ENCODE peak calls at places on chromosome 10, in four cellular contexts. V is GM12878, P is GM12891, A is K562. F is an unnamed sample.

GRCh38 chr10:78717200-78717599 is 351.6 kb upstream of the ZMIZ1 start:
- DNase-seq in V (no peak), P (no peak), A (no peak), F (no peak)

GRCh38 chr10:48451969-48452878 is 145.7 kb downstream of the MAPK8 start:
- DNase-seq in V (no peak), A (no peak), P (no peak), F (no peak)

GRCh38 chr10:132929953-132930640 is 12.3 kb downstream of the CFAP46 start:
- DNase-seq in P (no peak), A (no peak), V (peak; percentile 43), F (peak; percentile 34)

GRCh38 chr10:75428434-75429158 is 2.8 kb upstream of the LRMDA start:
- DNase-seq in A (peak; percentile 32), P (no peak), V (peak; percentile 16), F (peak; percentile 63)

GRCh38 chr10:909831-910230 is 21.7 kb downstream of the LARP4B start:
- DNase-seq in P (no peak), A (no peak), V (no peak), F (no peak)

GRCh38 chr10:69403519-69403918 is 13.2 kb downstream of the TACR2 start:
- DNase-seq in A (no peak), V (no peak), P (no peak), F (no peak)

GRCh38 chr10:122567056-122567660 is 6.6 kb downstream of the DMBT1 start:
- DNase-seq in V (no peak), P (peak; percentile 24), A (peak; percentile 43), F (no peak)

GRCh38 chr10:44281089-44281613 is 103.7 kb downstream of the CXCL12 start:
- DNase-seq in V (no peak), P (no peak), A (no peak), F (no peak)

GRCh38 chr10:131048595-131048994 is 262.9 kb downstream of the TCERG1L start:
- DNase-seq in P (no peak), V (no peak), A (no peak), F (no peak)

GRCh38 chr10:79159785-79160184 is 91.0 kb downstream of the ZMIZ1 start:
- DNase-seq in V (no peak), A (no peak), P (no peak), F (no peak)

GRCh38 chr10:133230387-133231195 is 574 bp downstream of the UTF1 start:
- DNase-seq in A (peak; percentile 49), P (no peak), V (no peak), F (peak; percentile 75)

GRCh38 chr10:100828744-100829102 is 83.3 kb downstream of the PAX2 start:
- DNase-seq in P (no peak), V (no peak), A (peak; percentile 69), F (no peak)

GRCh38 chr10:21758239-21758638 is 224.2 kb downstream of the MLLT10 start:
- DNase-seq in A (no peak), V (no peak), P (no peak), F (no peak)

GRCh38 chr10:80414126-80414898 is 6.0 kb downstream of the PRXL2A start:
- DNase-seq in V (no peak), P (no peak), A (peak; percentile 66), F (no peak)

GRCh38 chr10:100970914-100971811 is 1.9 kb downstream of the SEMA4G start:
- DNase-seq in V (no peak), A (no peak), P (no peak), F (no peak)

GRCh38 chr10:16779375-16779774 is 37.8 kb downstream of the RSU1 start:
- DNase-seq in A (no peak), V (no peak), P (no peak), F (no peak)

GRCh38 chr10:114068054-114068707 is 24.5 kb downstream of the ADRB1 start:
- DNase-seq in P (no peak), A (no peak), V (no peak), F (no peak)

GRCh38 chr10:106716375-106716774 is 448.1 kb downstream of the SORCS1 start:
- DNase-seq in A (no peak), V (no peak), P (no peak), F (no peak)

GRCh38 chr10:33703897-33704825 is 369.7 kb upstream of the NRP1 start:
- DNase-seq in P (no peak), A (no peak), V (no peak), F (no peak)

GRCh38 chr10:24417053-24417452 is 208.1 kb downstream of the KIAA1217 start:
- DNase-seq in A (no peak), P (no peak), V (no peak), F (no peak)

GRCh38 chr10:112160834-112161233 is 22.7 kb downstream of the GPAM start:
- DNase-seq in V (no peak), P (no peak), A (no peak), F (no peak)

GRCh38 chr10:113020425-113020753 is 70.3 kb downstream of the TCF7L2 start:
- DNase-seq in V (no peak), A (no peak), P (no peak), F (no peak)

GRCh38 chr10:79137826-79138225 is 69.1 kb downstream of the ZMIZ1 start:
- DNase-seq in P (peak; percentile 83), A (no peak), V (peak; percentile 26), F (peak; percentile 67)

GRCh38 chr10:37675449-37675848 is 182.0 kb downstream of the ZNF248 start:
- DNase-seq in A (no peak), P (no peak), V (no peak), F (no peak)

GRCh38 chr10:84540022-84540616 is 211.7 kb downstream of the CCSER2 start:
- DNase-seq in A (no peak), P (no peak), V (no peak), F (no peak)

GRCh38 chr10:20598590-20598989 is 298.5 kb downstream of the NEBL start:
- DNase-seq in P (no peak), A (no peak), V (no peak), F (no peak)

GRCh38 chr10:61565819-61566560 is 96.7 kb upstream of the CABCOCO1 start:
- DNase-seq in V (no peak), A (no peak), P (no peak), F (no peak)

GRCh38 chr10:89419548-89419947 is 5.2 kb downstream of the IFIT5 start:
- DNase-seq in A (no peak), V (no peak), P (no peak), F (no peak)

GRCh38 chr10:30804478-30805055 is 175.0 kb upstream of the LYZL2 start:
- DNase-seq in V (no peak), A (no peak), P (no peak), F (no peak)

GRCh38 chr10:58675321-58675720 is 162.6 kb downstream of the BICC1 start:
- DNase-seq in A (no peak), P (no peak), V (no peak), F (no peak)

GRCh38 chr10:130491698-130492050 is 355.5 kb downstream of the GLRX3 start:
- DNase-seq in A (no peak), V (no peak), P (no peak), F (no peak)

GRCh38 chr10:24974978-24975377 is 22.6 kb upstream of the PRTFDC1 start:
- DNase-seq in P (no peak), A (no peak), V (no peak), F (no peak)

GRCh38 chr10:12844796-12845524 is 156.6 kb downstream of the CCDC3 start:
- DNase-seq in P (no peak), V (no peak), A (no peak), F (no peak)

GRCh38 chr10:59892697-59893096 is 13.7 kb downstream of the CCDC6 start:
- DNase-seq in V (no peak), P (no peak), A (peak; percentile 53), F (no peak)

GRCh38 chr10:68153473-68154210 is 44.4 kb downstream of the MYPN start:
- DNase-seq in P (no peak), V (no peak), A (no peak), F (no peak)

GRCh38 chr10:62779487-62780248 is 24.9 kb upstream of the ADO start:
- DNase-seq in P (no peak), V (peak; percentile 84), A (no peak), F (no peak)
- TF ChIP-seq SPI1 in P (no peak), V (no peak), A (no peak), F (no peak)

DNA sequence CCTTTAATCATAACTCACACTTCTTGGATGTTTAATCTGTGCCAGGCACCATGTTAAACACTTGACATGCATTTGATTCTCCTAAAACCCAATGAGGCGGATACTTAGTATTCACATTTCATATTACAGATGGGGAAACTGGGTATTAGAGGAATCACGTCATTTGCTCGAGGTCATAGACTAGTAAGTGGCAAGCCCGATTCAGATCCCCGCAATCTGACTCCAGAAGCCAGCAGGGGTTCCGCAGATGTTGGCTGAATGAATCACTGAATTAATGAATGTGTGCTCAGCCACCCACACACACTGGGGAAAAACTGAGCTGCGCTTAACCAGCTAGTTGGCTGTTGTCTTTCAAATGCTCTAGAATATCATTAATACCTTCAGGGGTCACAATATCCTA is 22.5 kb upstream of the ENO4 start:
- DNase-seq in A (no peak), P (no peak), V (no peak), F (no peak)
- TF ChIP-seq SPI1 in A (no peak), P (no peak), V (no peak), F (no peak)

DNA sequence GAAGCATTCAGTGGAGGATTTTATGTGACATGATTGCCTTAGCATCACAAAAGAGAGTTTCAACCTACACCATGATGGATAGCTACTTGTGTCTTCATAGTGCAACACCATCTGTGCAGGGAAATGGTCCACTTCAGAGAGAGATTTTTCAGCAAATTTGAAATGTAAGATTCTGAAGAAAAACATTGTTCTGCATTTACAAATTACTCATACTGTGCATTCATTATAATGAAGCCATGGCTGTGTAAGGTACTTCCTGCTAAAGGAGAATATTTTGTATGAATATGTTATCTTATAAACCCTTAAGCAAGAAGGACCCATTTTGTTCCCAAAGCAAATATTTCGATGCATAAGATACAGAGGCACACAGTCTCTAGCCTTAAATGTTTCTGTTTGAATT is 30.7 kb upstream of the PFKP start:
- DNase-seq in A (no peak), V (no peak), P (no peak), F (no peak)
- TF ChIP-seq SPI1 in A (no peak), V (no peak), P (no peak), F (no peak)

GRCh38 chr10:95559466-95559865 is 1.7 kb downstream of the SORBS1 start:
- DNase-seq in P (no peak), A (no peak), V (no peak), F (no peak)

GRCh38 chr10:95562326-95562725 is 1.2 kb upstream of the SORBS1 start:
- DNase-seq in P (no peak), V (no peak), A (no peak), F (no peak)

GRCh38 chr10:95561200-95562177 is at the start of gene SORBS1:
- DNase-seq in V (peak; percentile 52), P (peak; percentile 96), A (peak; percentile 94), F (peak; percentile 77)

GRCh38 chr10:95558593-95559320 is 2.4 kb downstream of the SORBS1 start:
- DNase-seq in A (no peak), P (no peak), V (no peak), F (no peak)

GRCh38 chr10:95560288-95561199 is 627 bp downstream of the SORBS1 start:
- DNase-seq in P (peak; percentile 60), A (peak; percentile 28), V (no peak), F (no peak)
- TF ChIP-seq SPI1 in P (no peak), A (no peak), V (no peak), F (no peak)

GRCh38 chr10:102537367-102537766 is 33.6 kb downstream of the SUFU start:
- DNase-seq in A (no peak), P (no peak), V (peak; percentile 19), F (no peak)
- TF ChIP-seq SPI1 in A (no peak), P (peak; percentile 84), V (peak; percentile 67), F (no peak)

GRCh38 chr10:70445718-70446485 is 4.4 kb upstream of the NODAL start:
- DNase-seq in P (no peak), V (no peak), A (no peak), F (no peak)
- TF ChIP-seq SPI1 in P (no peak), V (no peak), A (no peak), F (no peak)

F was measured in HL-60.